ENCODE peak calls at places on chromosomes 13 and 19, in nine cellular contexts. A is naive thymus-derived CD8-positive, alpha-beta T cell; F is A172; E is fibroblast of gingiva; U is NCI-H510A; M is breast epithelium; V is NK-92 treated with Interleukin-12 subunit alpha and Interleukin-12 subunit beta, amount 100 ng/mL, for 24 hours; N is choroid plexus epithelial cell; X is anterior cingulate cortex. O is an unnamed sample.

GRCh38 chr13:45674908-45675307 is 27.2 kb upstream of the CBY2 start:
- DNase-seq in V (no peak), X (no peak), N (peak; percentile 51), F (peak; percentile 70), M (no peak), E (peak; percentile 37), U (no peak), A (no peak), O (peak; percentile 94)

GRCh38 chr19:29596885-29597525 is 9.1 kb upstream of the POP4 start:
- DNase-seq in A (no peak), U (no peak), N (peak; percentile 48), E (no peak), F (peak; percentile 60), V (no peak), X (no peak), M (no peak), O (peak; percentile 35)

GRCh38 chr13:75803175-75803611 is 167.1 kb downstream of the LMO7 start:
- DNase-seq in X (no peak), V (no peak), A (peak; percentile 66), M (no peak), E (no peak), N (no peak), U (peak; percentile 0), F (no peak), O (no peak)

GRCh38 chr19:2476451-2477140 is 669 bp downstream of the GADD45B start:
- DNase-seq in F (peak; percentile 91), E (peak; percentile 48), U (no peak), A (peak; percentile 79), X (peak; percentile 72), N (peak; percentile 91), V (peak; percentile 79), M (peak; percentile 62), O (peak; percentile 83)

GRCh38 chr13:114324334-114324733 is 10.0 kb downstream of the CHAMP1 start:
- DNase-seq in E (no peak), M (no peak), F (no peak), U (no peak), N (no peak), A (no peak), X (no peak), V (no peak), O (no peak)

GRCh38 chr19:41694196-41694595 is 6.1 kb upstream of the CEACAM7 start:
- DNase-seq in V (no peak), M (no peak), A (no peak), E (no peak), F (no peak), U (no peak), X (no peak), N (no peak), O (no peak)

GRCh38 chr19:13012690-13013608 is 17.7 kb downstream of the NFIX start:
- DNase-seq in N (peak; percentile 37), U (no peak), M (no peak), V (no peak), F (peak; percentile 65), X (peak; percentile 44), A (no peak), E (peak; percentile 77), O (peak; percentile 79)

GRCh38 chr19:14519860-14520407 is 1.7 kb upstream of the DNAJB1 start:
- DNase-seq in M (no peak), V (no peak), E (peak; percentile 48), F (peak; percentile 97), U (no peak), A (no peak), X (no peak), N (no peak), O (peak; percentile 68)

GRCh38 chr13:60261432-60262351 is 98.0 kb upstream of the DIAPH3 start:
- DNase-seq in E (no peak), N (no peak), A (no peak), U (peak; percentile 34), F (no peak), M (no peak), V (no peak), X (no peak), O (no peak)

GRCh38 chr13:110125613-110126272 is 181.2 kb downstream of the COL4A1 start:
- DNase-seq in X (no peak), M (no peak), A (no peak), E (no peak), U (no peak), V (no peak), N (no peak), F (no peak), O (no peak)

GRCh38 chr19:12751635-12752034 is at the start of gene BEST2:
- DNase-seq in E (no peak), N (no peak), M (no peak), V (no peak), A (no peak), U (no peak), X (no peak), F (no peak), O (no peak)

GRCh38 chr13:110944121-110944967 is 29.5 kb upstream of the ANKRD10 start:
- DNase-seq in V (no peak), A (no peak), E (peak; percentile 59), X (no peak), M (no peak), U (peak; percentile 30), F (peak; percentile 81), N (peak; percentile 89), O (peak; percentile 52)

GRCh38 chr13:100275746-100276145 is 186.9 kb downstream of the PCCA start:
- DNase-seq in E (no peak), M (no peak), X (no peak), F (no peak), N (no peak), U (no peak), A (no peak), V (no peak), O (no peak)